ENCODE peak calls at places on chromosomes 13 and 19, in ten cellular contexts. W is H9; G is stimulated activated naive CD4-positive, alpha-beta T cell; P is G401; V is midbrain; F is AG08396; N is Caco-2; J is activated naive CD4-positive, alpha-beta T cell treated with anti-CD3 and anti-CD28 coated beads for 36 hours; D is AG20443; I is GM03348. Z is an unnamed sample.
A peak's percentile ranks its signal among the peaks of the same experiment; 100 is the strongest.

GRCh38 chr19:54464044-54464623 is 556 bp upstream of the LENG9 start:
- DNase-seq in F (no peak), I (peak; percentile 42), G (peak; percentile 87), J (peak; percentile 99), V (peak; percentile 74), D (peak; percentile 39), N (peak; percentile 100), W (peak; percentile 99), P (peak; percentile 94), Z (peak; percentile 95)

GRCh38 chr19:7860902-7861618 is 13.1 kb downstream of the PRR36 start:
- DNase-seq in V (no peak), W (peak; percentile 38), I (no peak), F (no peak), J (no peak), G (no peak), N (no peak), P (peak; percentile 96), D (no peak), Z (no peak)

GRCh38 chr13:24627864-24628418 is 52.3 kb upstream of the ATP12A start:
- DNase-seq in P (no peak), N (no peak), J (no peak), D (no peak), I (peak; percentile 3), W (no peak), G (no peak), V (no peak), F (no peak), Z (peak; percentile 16)

GRCh38 chr19:57611113-57611512 is 2.9 kb upstream of the ZNF134 start:
- DNase-seq in N (no peak), P (no peak), G (no peak), I (no peak), V (no peak), W (no peak), D (no peak), J (no peak), F (no peak), Z (no peak)

GRCh38 chr13:110319774-110320509 is 12.9 kb downstream of the COL4A2 start:
- DNase-seq in V (no peak), I (peak; percentile 72), F (peak; percentile 78), P (no peak), G (peak; percentile 1), W (peak; percentile 25), N (no peak), J (peak; percentile 80), D (peak; percentile 51), Z (no peak)

GRCh38 chr19:1243768-1244692 is 2.5 kb downstream of the ATP5F1D start:
- DNase-seq in I (peak; percentile 90), P (peak; percentile 90), J (peak; percentile 88), V (peak; percentile 86), W (peak; percentile 90), N (peak; percentile 74), F (peak; percentile 91), G (peak; percentile 87), D (peak; percentile 84), Z (peak; percentile 81)

GRCh38 chr19:52007805-52008557 is at the start of gene ZNF615:
- DNase-seq in N (peak; percentile 86), W (peak; percentile 88), G (peak; percentile 93), P (peak; percentile 93), D (peak; percentile 94), J (peak; percentile 91), F (peak; percentile 88), V (peak; percentile 96), I (peak; percentile 92), Z (peak; percentile 90)

GRCh38 chr19:3466630-3467029 is 13.7 kb downstream of the SMIM24 start:
- DNase-seq in P (peak; percentile 48), I (no peak), D (no peak), W (no peak), G (no peak), N (no peak), F (no peak), V (peak; percentile 65), J (no peak), Z (no peak)

GRCh38 chr13:49110122-49110831 is 109.9 kb upstream of the MLNR start:
- DNase-seq in G (peak; percentile 69), D (peak; percentile 85), V (peak; percentile 87), F (peak; percentile 77), N (peak; percentile 88), W (peak; percentile 78), I (peak; percentile 83), J (peak; percentile 87), P (peak; percentile 91), Z (peak; percentile 78)

GRCh38 chr13:111460548-111461444 is 140.4 kb downstream of the TEX29 start:
- DNase-seq in I (peak; percentile 78), V (peak; percentile 71), F (peak; percentile 69), G (no peak), J (peak; percentile 32), N (peak; percentile 61), P (peak; percentile 81), W (peak; percentile 71), D (peak; percentile 81), Z (peak; percentile 75)

GRCh38 chr19:5001547-5002131 is 32.7 kb downstream of the KDM4B start:
- DNase-seq in I (peak; percentile 83), G (peak; percentile 17), D (peak; percentile 80), W (peak; percentile 61), P (no peak), J (peak; percentile 46), N (no peak), F (peak; percentile 71), V (peak; percentile 20), Z (no peak)

GRCh38 chr13:101454767-101455166 is 2.3 kb downstream of the ITGBL1 start:
- DNase-seq in F (no peak), D (no peak), I (no peak), P (no peak), V (no peak), N (no peak), G (no peak), W (no peak), J (no peak), Z (no peak)

GRCh38 chr19:50489461-50490011 is 12.9 kb upstream of the GARIN5A start:
- DNase-seq in P (no peak), G (no peak), D (no peak), F (no peak), V (no peak), J (no peak), W (peak; percentile 59), N (no peak), I (no peak), Z (no peak)

GRCh38 chr13:40236566-40237168 is 429.8 kb downstream of the FOXO1 start:
- DNase-seq in D (peak; percentile 66), I (peak; percentile 27), P (no peak), F (no peak), J (no peak), G (no peak), W (no peak), V (no peak), N (no peak), Z (no peak)

GRCh38 chr19:30450101-30450500 is 77.9 kb downstream of the ZNF536 start:
- DNase-seq in J (no peak), V (peak; percentile 73), D (peak; percentile 72), W (peak; percentile 69), G (no peak), I (peak; percentile 68), N (no peak), P (peak; percentile 57), F (peak; percentile 58), Z (peak; percentile 51)

GRCh38 chr13:30708541-30708940 is 26.8 kb upstream of the ALOX5AP start:
- DNase-seq in N (no peak), V (no peak), W (no peak), D (no peak), J (no peak), G (no peak), I (peak; percentile 45), P (no peak), F (no peak), Z (no peak)

GRCh38 chr19:1213391-1214286 is 8.1 kb downstream of the STK11 start:
- DNase-seq in G (peak; percentile 42), F (peak; percentile 59), N (no peak), I (no peak), J (peak; percentile 89), P (peak; percentile 85), V (peak; percentile 55), D (peak; percentile 57), W (no peak), Z (no peak)

GRCh38 chr13:33392794-33393371 is 107.3 kb upstream of the STARD13 start:
- DNase-seq in G (no peak), D (no peak), J (no peak), W (no peak), N (no peak), I (no peak), P (no peak), V (no peak), F (no peak), Z (no peak)

GRCh38 chr19:6425732-6426686 is 1.4 kb upstream of the KHSRP start:
- DNase-seq in F (no peak), P (no peak), N (peak; percentile 68), G (no peak), J (peak; percentile 47), D (no peak), I (no peak), V (no peak), W (no peak), Z (no peak)

GRCh38 chr19:4814625-4815425 is 16.7 kb downstream of the TICAM1 start:
- DNase-seq in P (no peak), I (peak; percentile 53), J (no peak), N (no peak), D (no peak), W (no peak), F (no peak), V (no peak), G (no peak), Z (no peak)

GRCh38 chr13:95098916-95099315 is 202.3 kb downstream of the ABCC4 start:
- DNase-seq in V (no peak), N (no peak), F (no peak), D (no peak), W (no peak), I (no peak), G (no peak), P (no peak), J (no peak), Z (no peak)

Z was measured in NCI-H1436.